ENCODE peak calls at places on chromosomes 1 and 21, in ten cellular contexts. Q is CD8-positive, alpha-beta T cell; X is AG08396; F is neuronal stem cell; M is omental fat pad; D is ELR; C is RWPE1; K is AG09309; N is central memory CD8-positive, alpha-beta T cell; J is glutamatergic neuron. S is an unnamed sample.

GRCh38 chr1:172154571-172154970 is 265.9 kb upstream of the C1orf105 start:
- DNase-seq in Q (no peak), X (peak), F (no peak), M (no peak), D (peak), C (peak), K (no peak), N (no peak), J (no peak), S (peak)

GRCh38 chr1:54404939-54405880 is 984 bp downstream of the SSBP3 start:
- DNase-seq in Q (no peak), X (peak), F (no peak), M (no peak), D (peak), C (no peak), K (no peak), N (no peak), J (peak), S (peak)

GRCh38 chr1:208002672-208003071 is 91.7 kb upstream of the CD34 start:
- DNase-seq in Q (no peak), X (no peak), F (no peak), M (no peak), D (no peak), C (no peak), K (no peak), N (no peak), J (no peak), S (no peak)

GRCh38 chr21:46229133-46229922 is 754 bp upstream of the LSS start:
- DNase-seq in Q (no peak), X (peak), F (peak), M (no peak), D (peak), C (peak), K (no peak), N (no peak), J (peak), S (no peak)

GRCh38 chr1:65429806-65430205 is 9.3 kb downstream of the LEPR start:
- DNase-seq in Q (no peak), X (peak), F (no peak), M (no peak), D (peak), C (peak), K (no peak), N (no peak), J (no peak), S (peak)

GRCh38 chr1:110606784-110607662 is 865 bp upstream of the KCNA2 start:
- DNase-seq in Q (no peak), X (no peak), F (peak), M (no peak), D (no peak), C (no peak), K (no peak), N (no peak), J (peak), S (no peak)

GRCh38 chr1:200040516-200041138 is 13.1 kb downstream of the NR5A2 start:
- DNase-seq in Q (no peak), X (no peak), F (peak), M (no peak), D (no peak), C (no peak), K (no peak), N (no peak), J (no peak), S (peak)

GRCh38 chr1:5637171-5637570 is 355.1 kb downstream of the NPHP4 start:
- DNase-seq in Q (peak), X (no peak), F (no peak), M (no peak), D (peak), C (no peak), K (no peak), N (no peak), J (no peak), S (no peak)

GRCh38 chr1:222769968-222770620 is 33.1 kb downstream of the FAM177B start:
- DNase-seq in Q (no peak), X (no peak), F (no peak), M (no peak), D (no peak), C (no peak), K (no peak), N (no peak), J (no peak), S (no peak)

GRCh38 chr1:87200875-87201638 is 127.6 kb upstream of the LMO4 start:
- DNase-seq in Q (no peak), X (no peak), F (no peak), M (no peak), D (no peak), C (peak), K (no peak), N (no peak), J (no peak), S (no peak)

S was measured in lung microvascular endothelial cell.